ENCODE peak calls at places on chromosomes 7 and 10, in five cellular contexts. R is cardiac fibroblast; V is stimulated activated CD4-positive, alpha-beta T cell treated with anti-CD3 and anti-CD28 coated beads, Interleukin-4, amount 100 ng/mL, for 24 hours; A is NCI-H2029; I is posterior vena cava. Q is an unnamed sample.

GRCh38 chr7:42722726-42723125 is 189.1 kb downstream of the C7orf25 start:
- DNase-seq in A (no peak), R (no peak), I (no peak), V (no peak), Q (no peak)

GRCh38 chr10:72637398-72637857 is 11.5 kb upstream of the MICU1 start:
- DNase-seq in R (peak), V (peak), A (no peak), I (no peak), Q (no peak)

GRCh38 chr10:118851062-118852035 is 96.6 kb upstream of the CACUL1 start:
- DNase-seq in I (no peak), V (no peak), A (no peak), R (no peak), Q (no peak)

GRCh38 chr10:5089869-5090268 is 4.3 kb upstream of the AKR1C3 start:
- DNase-seq in I (no peak), A (peak), V (no peak), R (peak), Q (no peak)

GRCh38 chr7:29120955-29121354 is 25.4 kb downstream of the CPVL start:
- DNase-seq in I (no peak), A (no peak), V (no peak), R (no peak), Q (no peak)

GRCh38 chr7:15647309-15647708 is 39.2 kb downstream of the MEOX2 start:
- DNase-seq in R (no peak), A (no peak), V (no peak), I (no peak), Q (no peak)

GRCh38 chr10:126097558-126098215 is 201.3 kb downstream of the FANK1 start:
- DNase-seq in A (no peak), R (no peak), I (no peak), V (no peak), Q (no peak)

GRCh38 chr10:30833625-30833970 is 198.1 kb downstream of the ZNF438 start:
- DNase-seq in I (no peak), V (no peak), A (no peak), R (no peak), Q (peak)

GRCh38 chr7:125147047-125147446 is 217.4 kb upstream of the POT1 start:
- DNase-seq in V (no peak), A (no peak), I (no peak), R (no peak), Q (no peak)

GRCh38 chr10:86795353-86795752 is 38.9 kb downstream of the BMPR1A start:
- DNase-seq in A (no peak), I (no peak), V (no peak), R (peak), Q (no peak)

GRCh38 chr10:102269017-102269416 is 23.7 kb downstream of the GBF1 start:
- DNase-seq in R (peak), I (no peak), V (no peak), A (no peak), Q (no peak)

GRCh38 chr7:45921699-45922519 is 837 bp upstream of the IGFBP3 start:
- DNase-seq in I (peak), A (peak), V (no peak), R (peak), Q (no peak)

GRCh38 chr10:58267713-58268453 is at the start of gene IPMK:
- DNase-seq in A (peak), I (peak), V (peak), R (peak), Q (peak)

GRCh38 chr10:43939389-43939938 is 290.8 kb upstream of the ZNF32 start:
- DNase-seq in I (no peak), A (no peak), R (no peak), V (no peak), Q (peak)

GRCh38 chr10:86635402-86635801 is 18.9 kb upstream of the OPN4 start:
- DNase-seq in I (no peak), V (no peak), A (no peak), R (peak), Q (no peak)

GRCh38 chr10:23081156-23081833 is 14.1 kb upstream of the MSRB2 start:
- DNase-seq in I (no peak), R (no peak), V (no peak), A (no peak), Q (no peak)

GRCh38 chr10:132489053-132489703 is 48.4 kb upstream of the INPP5A start:
- DNase-seq in R (no peak), A (no peak), V (no peak), I (peak), Q (peak)

GRCh38 chr10:4868357-4868657 is 42.3 kb downstream of the AKR1E2 start:
- DNase-seq in A (no peak), V (no peak), R (peak), I (no peak), Q (no peak)

GRCh38 chr7:140212100-140212881 is 35.5 kb upstream of the KDM7A start:
- DNase-seq in A (no peak), I (no peak), R (peak), V (peak), Q (no peak)

GRCh38 chr7:158596309-158596708 is 8.7 kb upstream of the PTPRN2 start:
- DNase-seq in A (no peak), V (no peak), R (no peak), I (no peak), Q (no peak)

GRCh38 chr7:142440219-142441073 is 182.6 kb upstream of the PRSS58 start:
- DNase-seq in I (no peak), A (no peak), R (peak), V (no peak), Q (no peak)

Q was measured in spleen.